ENCODE peak calls at places on chromosomes 5 and 9, in six cellular contexts. S is stimulated activated CD8-positive, alpha-beta memory T cell treated with anti-CD3 and anti-CD28 coated beads, Interleukin-2, amount 100 ng/mL, for 48 hours; M is IMR-90; U is AG08396; Q is BJ; B is GM19239. H is an unnamed sample.
A peak's percentile ranks its signal among the peaks of the same experiment; 100 is the strongest.

GRCh38 chr5:67454957-67455561 is 258.5 kb upstream of the CD180 start:
- DNase-seq in S (no peak), M (no peak), U (no peak), Q (no peak), B (no peak), H (no peak)

GRCh38 chr9:91714020-91714721 is 235.9 kb downstream of the ROR2 start:
- DNase-seq in S (no peak), M (peak; percentile 61), U (peak; percentile 73), Q (no peak), B (no peak), H (no peak)

GRCh38 chr5:53092242-53092641 is 17.3 kb downstream of the MOCS2 start:
- DNase-seq in S (no peak), M (no peak), U (no peak), Q (no peak), B (no peak), H (no peak)

GRCh38 chr9:5447337-5447736 is 3.0 kb upstream of the CD274 start:
- DNase-seq in S (no peak), M (no peak), U (no peak), Q (no peak), B (no peak), H (no peak)

GRCh38 chr5:75037106-75037505 is 15.3 kb downstream of the GCNT4 start:
- DNase-seq in S (no peak), M (peak; percentile 93), U (peak; percentile 80), Q (peak; percentile 67), B (no peak), H (no peak)

GRCh38 chr9:136587145-136587943 is 41.5 kb upstream of the NOTCH1 start:
- DNase-seq in S (no peak), M (peak; percentile 48), U (no peak), Q (no peak), B (no peak), H (peak; percentile 55)

GRCh38 chr5:135204151-135204600 is 170.1 kb upstream of the PITX1 start:
- DNase-seq in S (no peak), M (peak; percentile 53), U (no peak), Q (no peak), B (no peak), H (no peak)

GRCh38 chr5:149749481-149750365 is 19.6 kb downstream of the PPARGC1B start:
- DNase-seq in S (no peak), M (no peak), U (no peak), Q (no peak), B (no peak), H (no peak)

GRCh38 chr5:134004626-134005414 is at the start of gene VDAC1:
- DNase-seq in S (peak; percentile 73), M (peak; percentile 88), U (peak; percentile 97), Q (peak; percentile 26), B (peak; percentile 93), H (peak; percentile 55)

GRCh38 chr5:16606628-16607027 is 10.2 kb downstream of the RETREG1 start:
- DNase-seq in S (no peak), M (no peak), U (no peak), Q (no peak), B (no peak), H (no peak)

GRCh38 chr5:167634432-167634831 is 657.0 kb upstream of the WWC1 start:
- DNase-seq in S (no peak), M (peak; percentile 74), U (peak; percentile 8), Q (peak; percentile 87), B (no peak), H (no peak)

GRCh38 chr5:179820483-179821297 is at the start of gene SQSTM1:
- DNase-seq in S (peak; percentile 67), M (peak; percentile 74), U (peak; percentile 94), Q (no peak), B (peak; percentile 67), H (no peak)

GRCh38 chr9:34437006-34437925 is 21.1 kb downstream of the FAM219A start:
- DNase-seq in S (no peak), M (peak; percentile 79), U (peak; percentile 64), Q (no peak), B (peak; percentile 52), H (peak; percentile 48)

GRCh38 chr9:35656340-35656739 is 1.5 kb downstream of the RMRP start:
- DNase-seq in S (no peak), M (no peak), U (no peak), Q (no peak), B (no peak), H (no peak)

GRCh38 chr9:107212613-107213012 is 70.5 kb upstream of the RAD23B start:
- DNase-seq in S (no peak), M (no peak), U (no peak), Q (no peak), B (no peak), H (no peak)

GRCh38 chr5:177608243-177609075 is 8.5 kb downstream of the B4GALT7 start:
- DNase-seq in S (no peak), M (no peak), U (no peak), Q (no peak), B (no peak), H (no peak)

GRCh38 chr9:5621327-5621726 is 7.6 kb upstream of the RIC1 start:
- DNase-seq in S (no peak), M (peak; percentile 87), U (no peak), Q (peak; percentile 49), B (no peak), H (no peak)

GRCh38 chr5:91212336-91213092 is 170.6 kb downstream of the ARRDC3 start:
- DNase-seq in S (no peak), M (peak; percentile 94), U (peak; percentile 66), Q (peak; percentile 97), B (no peak), H (peak; percentile 40)

GRCh38 chr9:35835216-35835604 is 6.2 kb downstream of the TMEM8B start:
- DNase-seq in S (no peak), M (no peak), U (no peak), Q (no peak), B (no peak), H (no peak)

GRCh38 chr5:76804266-76804665 is 14.6 kb upstream of the F2RL1 start:
- DNase-seq in S (no peak), M (no peak), U (no peak), Q (no peak), B (no peak), H (no peak)

GRCh38 chr5:113232667-113233066 is 202.1 kb downstream of the TSSK1B start:
- DNase-seq in S (no peak), M (no peak), U (no peak), Q (no peak), B (no peak), H (no peak)

GRCh38 chr5:142680605-142681259 is 5.2 kb downstream of the FGF1 start:
- DNase-seq in S (no peak), M (peak; percentile 76), U (peak; percentile 43), Q (no peak), B (no peak), H (no peak)

GRCh38 chr5:92268343-92268742 is 885.2 kb upstream of the ARRDC3 start:
- DNase-seq in S (no peak), M (no peak), U (no peak), Q (no peak), B (no peak), H (no peak)

GRCh38 chr5:170791325-170791954 is 7.9 kb downstream of the GABRP start:
- DNase-seq in S (no peak), M (peak; percentile 56), U (peak; percentile 14), Q (no peak), B (peak; percentile 52), H (no peak)

GRCh38 chr5:115262066-115262404 is 642 bp downstream of the PGGT1B start:
- DNase-seq in S (no peak), M (peak; percentile 8), U (peak; percentile 25), Q (no peak), B (peak; percentile 1), H (no peak)

GRCh38 chr9:91750343-91750742 is 199.7 kb downstream of the ROR2 start:
- DNase-seq in S (no peak), M (no peak), U (no peak), Q (no peak), B (no peak), H (no peak)

GRCh38 chr9:122816163-122816867 is 12.1 kb downstream of the PDCL start:
- DNase-seq in S (no peak), M (no peak), U (no peak), Q (no peak), B (no peak), H (peak; percentile 56)

GRCh38 chr9:91148306-91148705 is 213.4 kb downstream of the AUH start:
- DNase-seq in S (no peak), M (no peak), U (no peak), Q (no peak), B (no peak), H (no peak)

GRCh38 chr5:151718168-151718567 is 31.5 kb upstream of the SPARC start:
- DNase-seq in S (no peak), M (peak; percentile 70), U (peak; percentile 53), Q (no peak), B (no peak), H (no peak)

GRCh38 chr9:34382879-34383278 is 6.2 kb upstream of the MYORG start:
- DNase-seq in S (no peak), M (no peak), U (no peak), Q (no peak), B (no peak), H (no peak)

GRCh38 chr9:72006481-72006880 is 53.9 kb downstream of the C9orf57 start:
- DNase-seq in S (no peak), M (peak; percentile 31), U (peak; percentile 25), Q (no peak), B (no peak), H (no peak)

GRCh38 chr5:175609504-175609903 is 48.4 kb upstream of the HRH2 start:
- DNase-seq in S (peak; percentile 11), M (no peak), U (no peak), Q (no peak), B (no peak), H (no peak)

GRCh38 chr9:134053401-134053871 is 14.4 kb downstream of the BRD3 start:
- DNase-seq in S (no peak), M (no peak), U (no peak), Q (no peak), B (no peak), H (no peak)

GRCh38 chr9:38144421-38144820 is 75.4 kb upstream of the SHB start:
- DNase-seq in S (no peak), M (peak; percentile 70), U (peak; percentile 21), Q (no peak), B (no peak), H (no peak)

GRCh38 chr5:8057764-8058163 is 188.8 kb downstream of the MTRR start:
- DNase-seq in S (no peak), M (peak; percentile 56), U (no peak), Q (no peak), B (no peak), H (no peak)

GRCh38 chr9:17318821-17319320 is 184.0 kb downstream of the CNTLN start:
- DNase-seq in S (no peak), M (peak; percentile 27), U (no peak), Q (no peak), B (no peak), H (no peak)

GRCh38 chr5:101866473-101866872 is 429.6 kb downstream of the SLCO4C1 start:
- DNase-seq in S (no peak), M (no peak), U (no peak), Q (no peak), B (no peak), H (no peak)

GRCh38 chr5:181042036-181042435 is 2.0 kb downstream of the BTNL9 start:
- DNase-seq in S (no peak), M (no peak), U (no peak), Q (no peak), B (no peak), H (no peak)

GRCh38 chr5:34538026-34538672 is 118.0 kb upstream of the RAI14 start:
- DNase-seq in S (no peak), M (peak; percentile 31), U (no peak), Q (no peak), B (no peak), H (no peak)

GRCh38 chr5:132774896-132775295 is 2.1 kb downstream of the SEPTIN8 start:
- DNase-seq in S (no peak), M (no peak), U (no peak), Q (no peak), B (no peak), H (no peak)